ENCODE peak calls at places on chromosome 4, in six cellular contexts. One of them, this sample, is unnamed.

GRCh38 chr4:107794001-107794400 is 30.7 kb upstream of the SGMS2 start:
- DNase-seq in GM12892: no peak
- DNase-seq in GM13977: no peak
- DNase-seq in GM19239: no peak
- DNase-seq in activated CD8-positive, alpha-beta memory T cell treated with anti-CD3 and anti-CD28 coated beads for 1 hour: no peak
- DNase-seq in fibroblast of lung: no peak
- DNase-seq in this sample: no peak

GRCh38 chr4:85084371-85085170 is 118.1 kb upstream of the WDFY3 start:
- DNase-seq in fibroblast of lung: peak
- DNase-seq in GM13977: peak
- DNase-seq in activated CD8-positive, alpha-beta memory T cell treated with anti-CD3 and anti-CD28 coated beads for 1 hour: no peak
- DNase-seq in GM19239: no peak
- DNase-seq in GM12892: no peak
- DNase-seq in this sample: peak

GRCh38 chr4:151887151-151887815 is 126.5 kb upstream of the GATB start:
- DNase-seq in activated CD8-positive, alpha-beta memory T cell treated with anti-CD3 and anti-CD28 coated beads for 1 hour: no peak
- DNase-seq in fibroblast of lung: peak
- DNase-seq in GM13977: peak
- DNase-seq in GM12892: no peak
- DNase-seq in GM19239: no peak
- DNase-seq in this sample: peak

GRCh38 chr4:123421227-123421941 is 24.8 kb downstream of the SPRY1 start:
- DNase-seq in GM12892: no peak
- DNase-seq in fibroblast of lung: no peak
- DNase-seq in GM13977: no peak
- DNase-seq in activated CD8-positive, alpha-beta memory T cell treated with anti-CD3 and anti-CD28 coated beads for 1 hour: no peak
- DNase-seq in GM19239: no peak
- DNase-seq in this sample: peak

GRCh38 chr4:143512978-143513313 is 556 bp upstream of the SMARCA5 start:
- DNase-seq in activated CD8-positive, alpha-beta memory T cell treated with anti-CD3 and anti-CD28 coated beads for 1 hour: no peak
- DNase-seq in fibroblast of lung: no peak
- DNase-seq in GM19239: no peak
- DNase-seq in GM12892: no peak
- DNase-seq in GM13977: no peak
- DNase-seq in this sample: no peak

GRCh38 chr4:11698846-11699590 is 270.3 kb upstream of the HS3ST1 start:
- DNase-seq in fibroblast of lung: peak
- DNase-seq in activated CD8-positive, alpha-beta memory T cell treated with anti-CD3 and anti-CD28 coated beads for 1 hour: no peak
- DNase-seq in GM13977: no peak
- DNase-seq in GM19239: no peak
- DNase-seq in GM12892: no peak
- DNase-seq in this sample: no peak

GRCh38 chr4:17558941-17559708 is 17.9 kb upstream of the LAP3 start:
- DNase-seq in GM19239: no peak
- DNase-seq in GM13977: no peak
- DNase-seq in fibroblast of lung: no peak
- DNase-seq in GM12892: no peak
- DNase-seq in activated CD8-positive, alpha-beta memory T cell treated with anti-CD3 and anti-CD28 coated beads for 1 hour: no peak
- DNase-seq in this sample: no peak

GRCh38 chr4:38177035-38177791 is 217.0 kb downstream of the PTTG2 start:
- DNase-seq in fibroblast of lung: peak
- DNase-seq in GM12892: no peak
- DNase-seq in GM13977: peak
- DNase-seq in activated CD8-positive, alpha-beta memory T cell treated with anti-CD3 and anti-CD28 coated beads for 1 hour: peak
- DNase-seq in GM19239: no peak
- DNase-seq in this sample: no peak

GRCh38 chr4:7394681-7395451 is 39.9 kb downstream of the PSAPL1 start:
- DNase-seq in activated CD8-positive, alpha-beta memory T cell treated with anti-CD3 and anti-CD28 coated beads for 1 hour: no peak
- DNase-seq in GM12892: no peak
- DNase-seq in GM13977: no peak
- DNase-seq in GM19239: no peak
- DNase-seq in fibroblast of lung: no peak
- DNase-seq in this sample: no peak

GRCh38 chr4:156538210-156538609 is 433.4 kb downstream of the PDGFC start:
- DNase-seq in fibroblast of lung: peak
- DNase-seq in GM12892: no peak
- DNase-seq in GM13977: no peak
- DNase-seq in activated CD8-positive, alpha-beta memory T cell treated with anti-CD3 and anti-CD28 coated beads for 1 hour: no peak
- DNase-seq in GM19239: no peak
- DNase-seq in this sample: no peak

GRCh38 chr4:21749936-21750335 is 198.6 kb downstream of the KCNIP4 start:
- DNase-seq in GM19239: no peak
- DNase-seq in activated CD8-positive, alpha-beta memory T cell treated with anti-CD3 and anti-CD28 coated beads for 1 hour: no peak
- DNase-seq in fibroblast of lung: no peak
- DNase-seq in GM12892: no peak
- DNase-seq in GM13977: no peak
- DNase-seq in this sample: no peak

GRCh38 chr4:24321637-24322036 is 262.7 kb downstream of the DHX15 start:
- DNase-seq in fibroblast of lung: no peak
- DNase-seq in GM13977: no peak
- DNase-seq in GM19239: no peak
- DNase-seq in GM12892: no peak
- DNase-seq in activated CD8-positive, alpha-beta memory T cell treated with anti-CD3 and anti-CD28 coated beads for 1 hour: no peak
- DNase-seq in this sample: no peak

GRCh38 chr4:100780126-100780525 is 262.3 kb upstream of the EMCN start:
- DNase-seq in GM19239: no peak
- DNase-seq in fibroblast of lung: no peak
- DNase-seq in GM12892: no peak
- DNase-seq in activated CD8-positive, alpha-beta memory T cell treated with anti-CD3 and anti-CD28 coated beads for 1 hour: no peak
- DNase-seq in GM13977: no peak
- DNase-seq in this sample: no peak

GRCh38 chr4:2962099-2962455 is 1.1 kb downstream of the NOP14 start:
- DNase-seq in GM19239: no peak
- DNase-seq in GM12892: no peak
- DNase-seq in GM13977: peak
- DNase-seq in activated CD8-positive, alpha-beta memory T cell treated with anti-CD3 and anti-CD28 coated beads for 1 hour: no peak
- DNase-seq in fibroblast of lung: no peak
- DNase-seq in this sample: peak

GRCh38 chr4:962231-963208 is 10.8 kb downstream of the DGKQ start:
- DNase-seq in GM13977: no peak
- DNase-seq in fibroblast of lung: no peak
- DNase-seq in activated CD8-positive, alpha-beta memory T cell treated with anti-CD3 and anti-CD28 coated beads for 1 hour: no peak
- DNase-seq in GM19239: no peak
- DNase-seq in GM12892: no peak
- DNase-seq in this sample: no peak

GRCh38 chr4:7705602-7706001 is 234.1 kb downstream of the AFAP1 start:
- DNase-seq in GM19239: no peak
- DNase-seq in GM13977: no peak
- DNase-seq in GM12892: no peak
- DNase-seq in activated CD8-positive, alpha-beta memory T cell treated with anti-CD3 and anti-CD28 coated beads for 1 hour: no peak
- DNase-seq in fibroblast of lung: no peak
- DNase-seq in this sample: no peak

GRCh38 chr4:153488006-153488718 is 22.0 kb downstream of the TMEM131L start:
- DNase-seq in GM13977: peak
- DNase-seq in GM12892: no peak
- DNase-seq in GM19239: no peak
- DNase-seq in fibroblast of lung: peak
- DNase-seq in activated CD8-positive, alpha-beta memory T cell treated with anti-CD3 and anti-CD28 coated beads for 1 hour: peak
- DNase-seq in this sample: no peak

GRCh38 chr4:169256101-169256612 is 14.6 kb downstream of the SH3RF1 start:
- DNase-seq in GM12892: no peak
- DNase-seq in GM13977: no peak
- DNase-seq in fibroblast of lung: no peak
- DNase-seq in GM19239: no peak
- DNase-seq in activated CD8-positive, alpha-beta memory T cell treated with anti-CD3 and anti-CD28 coated beads for 1 hour: no peak
- DNase-seq in this sample: no peak

GRCh38 chr4:61657016-61657415 is 456.9 kb downstream of the ADGRL3 start:
- DNase-seq in fibroblast of lung: no peak
- DNase-seq in GM12892: no peak
- DNase-seq in GM13977: no peak
- DNase-seq in GM19239: no peak
- DNase-seq in activated CD8-positive, alpha-beta memory T cell treated with anti-CD3 and anti-CD28 coated beads for 1 hour: no peak
- DNase-seq in this sample: no peak

GRCh38 chr4:52915131-52915645 is 53.1 kb downstream of the RASL11B start:
- DNase-seq in GM13977: no peak
- DNase-seq in activated CD8-positive, alpha-beta memory T cell treated with anti-CD3 and anti-CD28 coated beads for 1 hour: no peak
- DNase-seq in GM19239: no peak
- DNase-seq in GM12892: no peak
- DNase-seq in fibroblast of lung: no peak
- DNase-seq in this sample: no peak

GRCh38 chr4:159937595-159937994 is 834.7 kb downstream of the RAPGEF2 start:
- DNase-seq in GM12892: no peak
- DNase-seq in fibroblast of lung: peak
- DNase-seq in GM13977: peak
- DNase-seq in GM19239: no peak
- DNase-seq in activated CD8-positive, alpha-beta memory T cell treated with anti-CD3 and anti-CD28 coated beads for 1 hour: no peak
- DNase-seq in this sample: peak

GRCh38 chr4:24160358-24160757 is 270.5 kb upstream of the PPARGC1A start:
- DNase-seq in GM13977: no peak
- DNase-seq in activated CD8-positive, alpha-beta memory T cell treated with anti-CD3 and anti-CD28 coated beads for 1 hour: no peak
- DNase-seq in GM19239: no peak
- DNase-seq in fibroblast of lung: peak
- DNase-seq in GM12892: no peak
- DNase-seq in this sample: no peak

GRCh38 chr4:1489639-1489995 is 83.4 kb upstream of the NKX1-1 start:
- DNase-seq in GM13977: no peak
- DNase-seq in GM19239: no peak
- DNase-seq in fibroblast of lung: no peak
- DNase-seq in GM12892: no peak
- DNase-seq in activated CD8-positive, alpha-beta memory T cell treated with anti-CD3 and anti-CD28 coated beads for 1 hour: no peak
- DNase-seq in this sample: no peak

GRCh38 chr4:180665481-180665880 is 1577.7 kb upstream of the TENM3 start:
- DNase-seq in GM19239: no peak
- DNase-seq in GM12892: no peak
- DNase-seq in fibroblast of lung: peak
- DNase-seq in activated CD8-positive, alpha-beta memory T cell treated with anti-CD3 and anti-CD28 coated beads for 1 hour: no peak
- DNase-seq in GM13977: no peak
- DNase-seq in this sample: no peak

GRCh38 chr4:84916233-84916632 is 50.3 kb downstream of the WDFY3 start:
- DNase-seq in GM12892: no peak
- DNase-seq in fibroblast of lung: peak
- DNase-seq in GM19239: no peak
- DNase-seq in GM13977: no peak
- DNase-seq in activated CD8-positive, alpha-beta memory T cell treated with anti-CD3 and anti-CD28 coated beads for 1 hour: no peak
- DNase-seq in this sample: no peak

GRCh38 chr4:88043586-88044340 is 36.3 kb downstream of the PKD2 start:
- DNase-seq in GM12892: no peak
- DNase-seq in fibroblast of lung: no peak
- DNase-seq in GM13977: no peak
- DNase-seq in activated CD8-positive, alpha-beta memory T cell treated with anti-CD3 and anti-CD28 coated beads for 1 hour: no peak
- DNase-seq in GM19239: no peak
- DNase-seq in this sample: no peak

GRCh38 chr4:105594094-105595010 is 41.9 kb downstream of the ARHGEF38 start:
- DNase-seq in GM13977: peak
- DNase-seq in GM19239: no peak
- DNase-seq in fibroblast of lung: no peak
- DNase-seq in GM12892: no peak
- DNase-seq in activated CD8-positive, alpha-beta memory T cell treated with anti-CD3 and anti-CD28 coated beads for 1 hour: no peak
- DNase-seq in this sample: no peak

GRCh38 chr4:985123-985830 is 1.6 kb upstream of the IDUA start:
- DNase-seq in fibroblast of lung: peak
- DNase-seq in GM19239: peak
- DNase-seq in GM13977: peak
- DNase-seq in activated CD8-positive, alpha-beta memory T cell treated with anti-CD3 and anti-CD28 coated beads for 1 hour: peak
- DNase-seq in GM12892: no peak
- DNase-seq in this sample: no peak

GRCh38 chr4:9800878-9801277 is 19.4 kb downstream of the DRD5 start:
- DNase-seq in activated CD8-positive, alpha-beta memory T cell treated with anti-CD3 and anti-CD28 coated beads for 1 hour: no peak
- DNase-seq in GM13977: no peak
- DNase-seq in GM12892: no peak
- DNase-seq in GM19239: no peak
- DNase-seq in fibroblast of lung: no peak
- DNase-seq in this sample: no peak

GRCh38 chr4:86594559-86595425 is 677 bp downstream of the PTPN13 start:
- DNase-seq in fibroblast of lung: peak
- DNase-seq in GM13977: peak
- DNase-seq in GM19239: no peak
- DNase-seq in GM12892: no peak
- DNase-seq in activated CD8-positive, alpha-beta memory T cell treated with anti-CD3 and anti-CD28 coated beads for 1 hour: no peak
- DNase-seq in this sample: no peak

GRCh38 chr4:176359590-176359989 is 39.8 kb downstream of the SPCS3 start:
- DNase-seq in fibroblast of lung: peak
- DNase-seq in GM12892: no peak
- DNase-seq in activated CD8-positive, alpha-beta memory T cell treated with anti-CD3 and anti-CD28 coated beads for 1 hour: no peak
- DNase-seq in GM19239: no peak
- DNase-seq in GM13977: no peak
- DNase-seq in this sample: no peak

GRCh38 chr4:3192188-3192587 is 56.8 kb upstream of the MSANTD1 start:
- DNase-seq in GM12892: no peak
- DNase-seq in activated CD8-positive, alpha-beta memory T cell treated with anti-CD3 and anti-CD28 coated beads for 1 hour: no peak
- DNase-seq in fibroblast of lung: no peak
- DNase-seq in GM19239: no peak
- DNase-seq in GM13977: no peak
- DNase-seq in this sample: no peak

GRCh38 chr4:37549003-37549402 is 137.2 kb downstream of the RELL1 start:
- DNase-seq in GM12892: no peak
- DNase-seq in activated CD8-positive, alpha-beta memory T cell treated with anti-CD3 and anti-CD28 coated beads for 1 hour: no peak
- DNase-seq in GM13977: no peak
- DNase-seq in GM19239: no peak
- DNase-seq in fibroblast of lung: peak
- DNase-seq in this sample: no peak